ENCODE peak calls at places on chromosomes 1 and 21, in nine cellular contexts. One of them, this sample, is unnamed.
A peak's percentile ranks its signal among the peaks of the same experiment; 100 is the strongest.

GRCh38 chr1:29470788-29471119 is 234.4 kb downstream of the PTPRU start:
- DNase-seq in HCT116: no peak
- DNase-seq in NT2/D1: no peak
- DNase-seq in CD8-positive, alpha-beta memory T cell: no peak
- DNase-seq in PC-3: no peak
- DNase-seq in SK-N-SH: no peak
- DNase-seq in cardiac muscle cell: no peak
- DNase-seq in fibroblast of lung: no peak
- DNase-seq in BE2C: no peak
- DNase-seq in this sample: peak; percentile 20

GRCh38 chr1:83742446-83742845 is 256.5 kb downstream of the TTLL7 start:
- DNase-seq in HCT116: no peak
- DNase-seq in NT2/D1: no peak
- DNase-seq in CD8-positive, alpha-beta memory T cell: no peak
- DNase-seq in PC-3: no peak
- DNase-seq in SK-N-SH: no peak
- DNase-seq in cardiac muscle cell: no peak
- DNase-seq in fibroblast of lung: no peak
- DNase-seq in BE2C: no peak
- DNase-seq in this sample: no peak

GRCh38 chr1:218665216-218665615 is 320.1 kb downstream of the TGFB2 start:
- DNase-seq in HCT116: no peak
- DNase-seq in NT2/D1: no peak
- DNase-seq in CD8-positive, alpha-beta memory T cell: no peak
- DNase-seq in PC-3: peak; percentile 48
- DNase-seq in SK-N-SH: no peak
- DNase-seq in cardiac muscle cell: no peak
- DNase-seq in fibroblast of lung: peak; percentile 90
- DNase-seq in BE2C: no peak
- DNase-seq in this sample: no peak

GRCh38 chr1:1841575-1841991 is 49.3 kb downstream of the GNB1 start:
- DNase-seq in HCT116: no peak
- DNase-seq in NT2/D1: no peak
- DNase-seq in CD8-positive, alpha-beta memory T cell: no peak
- DNase-seq in PC-3: no peak
- DNase-seq in SK-N-SH: no peak
- DNase-seq in cardiac muscle cell: no peak
- DNase-seq in fibroblast of lung: no peak
- DNase-seq in BE2C: no peak
- DNase-seq in this sample: no peak

GRCh38 chr1:940121-941026 is 16.7 kb downstream of the SAMD11 start:
- DNase-seq in HCT116: no peak
- DNase-seq in NT2/D1: no peak
- DNase-seq in CD8-positive, alpha-beta memory T cell: no peak
- DNase-seq in PC-3: peak; percentile 40
- DNase-seq in SK-N-SH: peak; percentile 86
- DNase-seq in cardiac muscle cell: peak; percentile 72
- DNase-seq in fibroblast of lung: peak; percentile 77
- DNase-seq in BE2C: peak; percentile 86
- DNase-seq in this sample: peak; percentile 95

GRCh38 chr1:56411484-56412180 is 167.7 kb downstream of the PLPP3 start:
- DNase-seq in HCT116: no peak
- DNase-seq in NT2/D1: no peak
- DNase-seq in CD8-positive, alpha-beta memory T cell: no peak
- DNase-seq in PC-3: no peak
- DNase-seq in SK-N-SH: no peak
- DNase-seq in cardiac muscle cell: no peak
- DNase-seq in fibroblast of lung: peak; percentile 71
- DNase-seq in BE2C: no peak
- DNase-seq in this sample: no peak

GRCh38 chr1:146049436-146049835 is 27.9 kb upstream of the HJV start:
- DNase-seq in HCT116: no peak
- DNase-seq in NT2/D1: no peak
- DNase-seq in CD8-positive, alpha-beta memory T cell: no peak
- DNase-seq in PC-3: no peak
- DNase-seq in SK-N-SH: no peak
- DNase-seq in cardiac muscle cell: no peak
- DNase-seq in fibroblast of lung: no peak
- DNase-seq in BE2C: no peak
- DNase-seq in this sample: no peak

GRCh38 chr1:47523812-47524170 is 85.9 kb downstream of the FOXD2 start:
- DNase-seq in HCT116: no peak
- DNase-seq in NT2/D1: no peak
- DNase-seq in CD8-positive, alpha-beta memory T cell: no peak
- DNase-seq in PC-3: no peak
- DNase-seq in SK-N-SH: no peak
- DNase-seq in cardiac muscle cell: no peak
- DNase-seq in fibroblast of lung: no peak
- DNase-seq in BE2C: no peak
- DNase-seq in this sample: no peak

GRCh38 chr1:234504969-234505773 is 26.2 kb upstream of the TARBP1 start:
- DNase-seq in HCT116: no peak
- DNase-seq in NT2/D1: no peak
- DNase-seq in CD8-positive, alpha-beta memory T cell: no peak
- DNase-seq in PC-3: no peak
- DNase-seq in SK-N-SH: no peak
- DNase-seq in cardiac muscle cell: no peak
- DNase-seq in fibroblast of lung: no peak
- DNase-seq in BE2C: no peak
- DNase-seq in this sample: no peak

GRCh38 chr1:64699327-64699726 is 45.5 kb upstream of the RAVER2 start:
- DNase-seq in HCT116: no peak
- DNase-seq in NT2/D1: no peak
- DNase-seq in CD8-positive, alpha-beta memory T cell: no peak
- DNase-seq in PC-3: no peak
- DNase-seq in SK-N-SH: no peak
- DNase-seq in cardiac muscle cell: no peak
- DNase-seq in fibroblast of lung: no peak
- DNase-seq in BE2C: no peak
- DNase-seq in this sample: no peak

GRCh38 chr1:64701071-64701470 is 43.8 kb upstream of the RAVER2 start:
- DNase-seq in HCT116: no peak
- DNase-seq in NT2/D1: no peak
- DNase-seq in CD8-positive, alpha-beta memory T cell: no peak
- DNase-seq in PC-3: peak; percentile 29
- DNase-seq in SK-N-SH: no peak
- DNase-seq in cardiac muscle cell: no peak
- DNase-seq in fibroblast of lung: no peak
- DNase-seq in BE2C: no peak
- DNase-seq in this sample: no peak

GRCh38 chr1:64693406-64693805 is 51.5 kb upstream of the RAVER2 start:
- DNase-seq in HCT116: no peak
- DNase-seq in NT2/D1: no peak
- DNase-seq in CD8-positive, alpha-beta memory T cell: no peak
- DNase-seq in PC-3: no peak
- DNase-seq in SK-N-SH: no peak
- DNase-seq in cardiac muscle cell: no peak
- DNase-seq in fibroblast of lung: no peak
- DNase-seq in BE2C: no peak
- DNase-seq in this sample: no peak

GRCh38 chr1:64692911-64693310 is 52.0 kb upstream of the RAVER2 start:
- DNase-seq in HCT116: no peak
- DNase-seq in NT2/D1: no peak
- DNase-seq in CD8-positive, alpha-beta memory T cell: no peak
- DNase-seq in PC-3: no peak
- DNase-seq in SK-N-SH: no peak
- DNase-seq in cardiac muscle cell: no peak
- DNase-seq in fibroblast of lung: no peak
- DNase-seq in BE2C: no peak
- DNase-seq in this sample: no peak

GRCh38 chr1:64696879-64697278 is 48.0 kb upstream of the RAVER2 start:
- DNase-seq in HCT116: no peak
- DNase-seq in NT2/D1: no peak
- DNase-seq in CD8-positive, alpha-beta memory T cell: no peak
- DNase-seq in PC-3: no peak
- DNase-seq in SK-N-SH: no peak
- DNase-seq in cardiac muscle cell: no peak
- DNase-seq in fibroblast of lung: no peak
- DNase-seq in BE2C: no peak
- DNase-seq in this sample: no peak
- H3K27me3 ChIP-seq in HCT116: no peaks in the 10 kb centered on the region
- H3K27me3 ChIP-seq in NT2/D1: no peaks in the 10 kb centered on the region
- H3K27me3 ChIP-seq in CD8-positive, alpha-beta memory T cell: no peaks in the 10 kb centered on the region
- H3K27me3 ChIP-seq in PC-3: no peaks in the 10 kb centered on the region
- H3K27me3 ChIP-seq in SK-N-SH: no peaks in the 10 kb centered on the region
- H3K27me3 ChIP-seq in cardiac muscle cell: no peaks in the 10 kb centered on the region
- H3K27me3 ChIP-seq in fibroblast of lung: no peaks in the 10 kb centered on the region
- H3K27me3 ChIP-seq in BE2C: no peaks in the 10 kb centered on the region
- H3K27me3 ChIP-seq in this sample: no peaks in the 10 kb centered on the region

DNA sequence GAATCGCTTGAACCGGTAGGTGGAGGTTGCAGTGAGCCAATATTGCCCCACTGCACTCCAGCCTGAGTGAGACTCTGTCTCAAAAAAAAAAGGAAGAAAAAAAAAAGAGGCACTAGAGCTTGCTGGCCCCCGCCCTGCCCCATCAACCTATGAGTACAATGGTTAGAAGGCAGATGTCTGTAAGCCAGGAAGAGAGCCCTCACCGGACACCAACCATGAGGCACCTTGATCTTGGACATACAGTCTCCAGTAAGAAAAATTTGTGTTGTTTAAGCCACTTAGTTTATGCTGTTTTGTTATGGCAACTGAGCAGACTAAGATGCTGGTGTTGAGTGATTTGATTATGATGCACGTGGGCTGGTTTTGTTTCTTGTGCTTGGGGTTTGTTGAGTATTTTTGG is 34.2 kb downstream of the DIP2A start:
- DNase-seq in HCT116: no peak
- DNase-seq in NT2/D1: no peak
- DNase-seq in CD8-positive, alpha-beta memory T cell: no peak
- DNase-seq in PC-3: no peak
- DNase-seq in SK-N-SH: no peak
- DNase-seq in cardiac muscle cell: no peak
- DNase-seq in fibroblast of lung: no peak
- DNase-seq in BE2C: no peak
- DNase-seq in this sample: no peak
- H3K36me3 ChIP-seq in HCT116: peaks cover 6% of the 10 kb centered on the region
- H3K36me3 ChIP-seq in NT2/D1: peaks cover 57% of the 10 kb centered on the region
- H3K36me3 ChIP-seq in CD8-positive, alpha-beta memory T cell: peaks cover 44% of the 10 kb centered on the region
- H3K36me3 ChIP-seq in PC-3: peaks cover 30% of the 10 kb centered on the region
- H3K36me3 ChIP-seq in SK-N-SH: peaks cover 46% of the 10 kb centered on the region
- H3K36me3 ChIP-seq in cardiac muscle cell: peaks cover 23% of the 10 kb centered on the region
- H3K36me3 ChIP-seq in fibroblast of lung: peaks cover 8% of the 10 kb centered on the region
- H3K36me3 ChIP-seq in BE2C: peaks cover 28% of the 10 kb centered on the region
- H3K36me3 ChIP-seq in this sample: peaks cover 2% of the 10 kb centered on the region

GRCh38 chr1:110877776-110878175 is 4.8 kb downstream of the CD53 start:
- DNase-seq in HCT116: no peak
- DNase-seq in NT2/D1: no peak
- DNase-seq in CD8-positive, alpha-beta memory T cell: no peak
- DNase-seq in PC-3: no peak
- DNase-seq in SK-N-SH: no peak
- DNase-seq in cardiac muscle cell: no peak
- DNase-seq in fibroblast of lung: no peak
- DNase-seq in BE2C: no peak
- DNase-seq in this sample: no peak

GRCh38 chr1:110880708-110881374 is 7.9 kb downstream of the CD53 start:
- DNase-seq in HCT116: no peak
- DNase-seq in NT2/D1: no peak
- DNase-seq in CD8-positive, alpha-beta memory T cell: peak; percentile 41
- DNase-seq in PC-3: peak; percentile 23
- DNase-seq in SK-N-SH: no peak
- DNase-seq in cardiac muscle cell: no peak
- DNase-seq in fibroblast of lung: no peak
- DNase-seq in BE2C: no peak
- DNase-seq in this sample: no peak

GRCh38 chr1:110879758-110880606 is 7.0 kb downstream of the CD53 start:
- DNase-seq in HCT116: no peak
- DNase-seq in NT2/D1: no peak
- DNase-seq in CD8-positive, alpha-beta memory T cell: peak; percentile 25
- DNase-seq in PC-3: peak; percentile 41
- DNase-seq in SK-N-SH: no peak
- DNase-seq in cardiac muscle cell: no peak
- DNase-seq in fibroblast of lung: no peak
- DNase-seq in BE2C: no peak
- DNase-seq in this sample: no peak

GRCh38 chr1:110877364-110877763 is 4.4 kb downstream of the CD53 start:
- DNase-seq in HCT116: no peak
- DNase-seq in NT2/D1: no peak
- DNase-seq in CD8-positive, alpha-beta memory T cell: no peak
- DNase-seq in PC-3: no peak
- DNase-seq in SK-N-SH: no peak
- DNase-seq in cardiac muscle cell: no peak
- DNase-seq in fibroblast of lung: no peak
- DNase-seq in BE2C: no peak
- DNase-seq in this sample: no peak

DNA sequence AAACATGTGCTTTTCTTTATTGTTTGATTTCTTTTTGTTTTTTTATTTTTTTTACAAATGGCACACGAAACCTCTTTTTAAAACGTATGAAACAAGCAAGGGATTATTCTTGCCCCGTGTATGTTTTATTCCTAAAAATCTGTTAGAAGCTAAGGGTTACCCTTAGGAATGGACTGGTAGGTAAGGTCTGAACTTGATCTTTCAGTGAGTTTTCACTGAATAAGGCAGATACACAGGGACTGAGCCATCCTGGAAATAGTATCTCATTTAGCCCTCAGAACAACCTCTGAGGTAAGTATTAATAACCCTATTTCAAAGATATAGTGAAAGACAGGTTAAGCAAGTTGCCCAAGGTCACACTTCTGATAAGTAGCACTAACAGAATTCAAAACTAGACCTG is 6.0 kb downstream of the CD53 start:
- DNase-seq in HCT116: no peak
- DNase-seq in NT2/D1: no peak
- DNase-seq in CD8-positive, alpha-beta memory T cell: no peak
- DNase-seq in PC-3: no peak
- DNase-seq in SK-N-SH: no peak
- DNase-seq in cardiac muscle cell: no peak
- DNase-seq in fibroblast of lung: no peak
- DNase-seq in BE2C: no peak
- DNase-seq in this sample: no peak
- H3K4me3 ChIP-seq in HCT116: no peak overlapping the region
- H3K4me3 ChIP-seq in NT2/D1: no peak overlapping the region
- H3K4me3 ChIP-seq in CD8-positive, alpha-beta memory T cell: peak overlapping the region; percentile 43
- H3K4me3 ChIP-seq in PC-3: no peak overlapping the region
- H3K4me3 ChIP-seq in SK-N-SH: no peak overlapping the region
- H3K4me3 ChIP-seq in cardiac muscle cell: no peak overlapping the region
- H3K4me3 ChIP-seq in fibroblast of lung: no peak overlapping the region
- H3K4me3 ChIP-seq in BE2C: no peak overlapping the region
- H3K4me3 ChIP-seq in this sample: no peak overlapping the region

GRCh38 chr1:23366146-23366545 is 3.5 kb downstream of the ZNF436 start:
- DNase-seq in HCT116: no peak
- DNase-seq in NT2/D1: no peak
- DNase-seq in CD8-positive, alpha-beta memory T cell: no peak
- DNase-seq in PC-3: no peak
- DNase-seq in SK-N-SH: no peak
- DNase-seq in cardiac muscle cell: no peak
- DNase-seq in fibroblast of lung: no peak
- DNase-seq in BE2C: no peak
- DNase-seq in this sample: no peak
- H3K27me3 ChIP-seq in HCT116: no peaks in the 10 kb centered on the region
- H3K27me3 ChIP-seq in NT2/D1: peaks cover 61% of the 10 kb centered on the region
- H3K27me3 ChIP-seq in CD8-positive, alpha-beta memory T cell: no peaks in the 10 kb centered on the region
- H3K27me3 ChIP-seq in PC-3: no peaks in the 10 kb centered on the region
- H3K27me3 ChIP-seq in SK-N-SH: no peaks in the 10 kb centered on the region
- H3K27me3 ChIP-seq in cardiac muscle cell: no peaks in the 10 kb centered on the region
- H3K27me3 ChIP-seq in fibroblast of lung: no peaks in the 10 kb centered on the region
- H3K27me3 ChIP-seq in BE2C: no peaks in the 10 kb centered on the region
- H3K27me3 ChIP-seq in this sample: peaks cover 70% of the 10 kb centered on the region